ENCODE peak calls at places on chromosomes 4 and X, in four cellular contexts. U is left colon, B is HuH-7.5, O is epithelial cell of esophagus. X is an unnamed sample.
A peak's percentile ranks its signal among the peaks of the same experiment; 100 is the strongest.

GRCh38 chr4:125043453-125043852 is 271.3 kb upstream of the FAT4 start:
- DNase-seq in O (peak; percentile 43), U (no peak), B (no peak), X (no peak)

GRCh38 chr4:19074061-19074460 is 1052.5 kb upstream of the LCORL start:
- DNase-seq in O (no peak), U (no peak), B (no peak), X (no peak)

GRCh38 chr4:21447320-21448055 is 501.1 kb downstream of the KCNIP4 start:
- DNase-seq in U (no peak), O (peak; percentile 87), B (no peak), X (no peak)

GRCh38 chr4:147638365-147638764 is 21.2 kb downstream of the TMEM184C start:
- DNase-seq in U (no peak), B (no peak), O (no peak), X (no peak)

GRCh38 chr4:92182006-92182735 is 121.6 kb upstream of the GRID2 start:
- DNase-seq in O (no peak), U (no peak), B (no peak), X (no peak)

GRCh38 chr4:141905751-141906150 is 269.4 kb downstream of the IL15 start:
- DNase-seq in U (no peak), B (no peak), O (no peak), X (no peak)

GRCh38 chrX:46588263-46588662 is 14.7 kb downstream of the CHST7 start:
- DNase-seq in O (peak; percentile 48), U (no peak), B (no peak), X (no peak)

GRCh38 chrX:69163936-69164741 is 1.1 kb downstream of the PJA1 start:
- DNase-seq in U (peak; percentile 47), B (no peak), O (peak; percentile 27), X (no peak)

GRCh38 chrX:139720136-139720535 is 12.2 kb upstream of the MCF2 start:
- DNase-seq in B (no peak), O (peak; percentile 4), U (no peak), X (peak; percentile 32)

GRCh38 chr4:38583102-38583501 is 80.9 kb upstream of the KLF3 start:
- DNase-seq in B (no peak), U (no peak), O (no peak), X (no peak)

GRCh38 chr4:73869130-73870055 is at the start of gene CXCL1:
- DNase-seq in U (peak; percentile 75), O (peak; percentile 36), B (no peak), X (peak; percentile 39)

GRCh38 chr4:151324449-151325319 is 721 bp downstream of the SH3D19 start:
- DNase-seq in U (peak; percentile 72), O (peak; percentile 37), B (peak; percentile 32), X (peak; percentile 93)

GRCh38 chr4:17168571-17168970 is 270.1 kb upstream of the LDB2 start:
- DNase-seq in O (no peak), B (no peak), U (no peak), X (no peak)

GRCh38 chrX:109732319-109732779 is 708 bp downstream of the ACSL4 start:
- DNase-seq in O (peak; percentile 42), U (peak; percentile 13), B (no peak), X (no peak)

GRCh38 chr4:20086768-20087167 is 164.9 kb upstream of the SLIT2 start:
- DNase-seq in B (no peak), O (peak; percentile 10), U (no peak), X (peak; percentile 33)

GRCh38 chr4:19130836-19131235 is 1109.3 kb upstream of the LCORL start:
- DNase-seq in U (no peak), B (no peak), O (peak; percentile 27), X (no peak)

GRCh38 chr4:111400736-111401135 is 744.5 kb upstream of the FAM241A start:
- DNase-seq in O (peak; percentile 39), B (no peak), U (no peak), X (no peak)

GRCh38 chrX:31213941-31214340 is 142.1 kb upstream of the FTHL17 start:
- DNase-seq in B (no peak), O (peak; percentile 43), U (peak; percentile 7), X (no peak)

GRCh38 chr4:184861047-184861446 is 35.3 kb upstream of the ACSL1 start:
- DNase-seq in O (no peak), B (no peak), U (no peak), X (no peak)

GRCh38 chrX:133171962-133172708 is 46.0 kb downstream of the TFDP3 start:
- DNase-seq in O (peak; percentile 43), B (no peak), U (no peak), X (peak; percentile 28)

GRCh38 chr4:158217763-158218162 is 7.5 kb downstream of the TMEM144 start:
- DNase-seq in U (no peak), O (no peak), B (no peak), X (no peak)

GRCh38 chr4:8848507-8849265 is 23.0 kb downstream of the HMX1 start:
- DNase-seq in U (no peak), O (no peak), B (no peak), X (no peak)

GRCh38 chr4:2408976-2409375 is 9.5 kb downstream of the ZFYVE28 start:
- DNase-seq in U (no peak), B (no peak), O (no peak), X (no peak)

GRCh38 chr4:26885912-26886274 is 25.3 kb downstream of the STIM2 start:
- DNase-seq in U (no peak), O (peak; percentile 19), B (no peak), X (no peak)

GRCh38 chr4:156999175-156999517 is 27.5 kb upstream of the PDGFC start:
- DNase-seq in O (peak; percentile 96), B (no peak), U (no peak), X (no peak)

GRCh38 chr4:165864228-165864627 is 8.8 kb upstream of the TLL1 start:
- DNase-seq in O (no peak), B (no peak), U (no peak), X (peak; percentile 25)

GRCh38 chr4:20252656-20253271 is 1.1 kb downstream of the SLIT2 start:
- DNase-seq in B (peak; percentile 91), U (peak; percentile 19), O (peak; percentile 23), X (no peak)

GRCh38 chr4:145815027-145815612 is 123.5 kb downstream of the ZNF827 start:
- DNase-seq in O (no peak), U (no peak), B (no peak), X (no peak)

GRCh38 chrX:41688835-41689234 is at the start of gene GPR34:
- DNase-seq in B (no peak), U (no peak), O (no peak), X (no peak)

GRCh38 chr4:20773144-20773997 is 73.1 kb downstream of the PACRGL start:
- DNase-seq in B (peak; percentile 24), O (peak; percentile 72), U (peak; percentile 18), X (no peak)

GRCh38 chr4:108081251-108081650 is 87.5 kb downstream of the LEF1 start:
- DNase-seq in O (no peak), U (no peak), B (no peak), X (no peak)

GRCh38 chr4:157713342-157713741 is 459.5 kb downstream of the GASK1B start:
- DNase-seq in O (peak; percentile 7), B (no peak), U (no peak), X (no peak)

GRCh38 chr4:78047366-78047765 is 9.8 kb upstream of the FRAS1 start:
- DNase-seq in O (no peak), B (no peak), U (no peak), X (no peak)

GRCh38 chrX:80335062-80335830 is 85.0 kb upstream of the TENT5D start:
- DNase-seq in B (no peak), U (peak; percentile 79), O (peak; percentile 43), X (no peak)

GRCh38 chr4:149959391-149959790 is 118.9 kb upstream of the DCLK2 start:
- DNase-seq in B (no peak), U (no peak), O (peak; percentile 4), X (no peak)

GRCh38 chrX:12239356-12240082 is 101.2 kb downstream of the FRMPD4 start:
- DNase-seq in B (no peak), O (no peak), U (no peak), X (no peak)

GRCh38 chrX:40524423-40524822 is 56.3 kb upstream of the ATP6AP2 start:
- DNase-seq in B (no peak), O (no peak), U (no peak), X (no peak)

GRCh38 chrX:8044861-8045434 is 117.7 kb upstream of the PNPLA4 start:
- DNase-seq in O (peak; percentile 8), B (no peak), U (no peak), X (no peak)

GRCh38 chr4:87032884-87033533 is 98.2 kb downstream of the AFF1 start:
- DNase-seq in B (no peak), O (peak; percentile 41), U (no peak), X (no peak)

GRCh38 chr4:183591301-183591700 is 67.7 kb downstream of the RWDD4 start:
- DNase-seq in B (no peak), U (no peak), O (peak; percentile 42), X (no peak)